ENCODE peak calls at places on chromosomes 5 and 9, in five cellular contexts. V, L, S, F and Z are unnamed samples.

GRCh38 chr5:10760033-10760975 is 730 bp downstream of the DAP start:
- DNase-seq in V (peak; percentile 69), F (peak; percentile 56), S (no peak), L (no peak), Z (no peak)

GRCh38 chr5:167634432-167634831 is 657.0 kb upstream of the WWC1 start:
- DNase-seq in L (no peak), F (no peak), S (no peak), V (peak; percentile 91), Z (no peak)

GRCh38 chr5:108430931-108431608 is 49.2 kb upstream of the FBXL17 start:
- DNase-seq in L (no peak), S (no peak), F (no peak), V (no peak), Z (no peak)

GRCh38 chr9:130833324-130833990 is 1.6 kb upstream of the ABL1 start:
- DNase-seq in V (peak; percentile 56), L (no peak), F (no peak), S (no peak), Z (no peak)

GRCh38 chr5:35884125-35884788 is 27.6 kb downstream of the IL7R start:
- DNase-seq in V (peak; percentile 76), L (no peak), S (no peak), F (no peak), Z (no peak)

GRCh38 chr9:130421154-130421801 is 23.5 kb upstream of the ASS1 start:
- DNase-seq in V (no peak), S (no peak), F (no peak), L (no peak), Z (no peak)

GRCh38 chr5:33513786-33514185 is 73.0 kb downstream of the TARS1 start:
- DNase-seq in L (no peak), V (no peak), S (no peak), F (no peak), Z (peak; percentile 12)

GRCh38 chr9:17436854-17437253 is 142.0 kb upstream of the SH3GL2 start:
- DNase-seq in V (no peak), S (no peak), F (no peak), L (no peak), Z (no peak)

GRCh38 chr9:128149001-128149701 is at the start of gene LCN2:
- DNase-seq in V (no peak), L (no peak), S (peak; percentile 52), F (peak; percentile 28), Z (no peak)

GRCh38 chr5:172778223-172778814 is 7.3 kb upstream of the DUSP1 start:
- DNase-seq in S (peak; percentile 79), F (no peak), L (no peak), V (peak; percentile 82), Z (no peak)

DNA sequence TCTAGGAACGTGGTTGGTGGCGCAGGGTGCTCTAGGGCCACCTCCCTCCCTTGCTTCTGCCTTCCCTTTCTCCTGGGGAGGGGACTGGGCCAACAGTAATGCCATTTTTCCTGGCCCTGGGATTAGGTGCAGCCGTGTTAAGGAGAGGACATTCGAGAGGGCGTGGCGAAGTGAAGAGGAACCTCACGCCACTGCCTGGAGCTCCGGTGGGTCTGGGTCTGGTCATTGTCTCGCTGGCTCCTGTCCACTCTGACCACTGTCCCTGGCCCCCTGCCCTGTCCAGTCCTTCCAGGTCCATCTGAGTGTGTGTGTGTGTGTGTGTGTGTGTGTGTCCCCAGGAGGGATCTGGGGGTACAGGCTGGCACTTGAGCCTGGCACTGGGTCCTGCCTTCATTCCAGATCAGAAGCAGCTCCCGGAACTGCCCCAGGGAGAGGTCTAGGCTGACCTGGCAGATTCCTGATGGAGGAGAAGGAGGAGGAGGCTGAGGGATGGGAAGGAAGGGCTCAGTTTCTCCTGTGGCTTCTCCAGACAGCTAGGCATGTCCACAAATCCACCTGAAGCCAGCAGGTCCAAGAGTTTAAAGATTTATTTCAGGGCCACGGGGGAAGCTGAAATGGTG is at the start of gene NDST1:
- DNase-seq in V (no peak), F (peak; percentile 58), L (no peak), S (no peak), Z (no peak)
- H3K4me1 ChIP-seq in V (peaks cover 41% of the 10 kb centered on the region), F (peaks cover 70% of the 10 kb centered on the region), L (no peaks in the 10 kb centered on the region), S (peaks cover 100% of the 10 kb centered on the region), Z (peaks cover 18% of the 10 kb centered on the region)

DNA sequence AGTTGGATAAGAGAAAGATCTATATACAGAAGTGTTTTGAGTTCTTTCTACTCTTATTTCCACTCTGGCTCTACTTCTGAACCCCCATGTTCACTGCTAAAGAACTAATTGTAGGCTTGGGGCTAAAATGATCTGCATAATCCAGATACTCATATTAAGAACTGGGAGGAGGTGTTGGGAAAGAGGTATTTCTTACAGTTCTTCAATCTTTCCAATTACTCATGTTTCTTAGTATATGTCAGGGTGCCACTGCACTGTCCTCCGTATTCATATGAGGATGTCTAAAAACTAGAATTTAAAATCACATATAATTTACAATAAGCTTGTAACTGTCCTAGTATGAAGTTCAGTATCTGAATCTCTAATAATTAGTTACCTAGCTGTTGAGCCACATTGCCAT is 12.7 kb downstream of the NIPBL start:
- DNase-seq in S (no peak), V (no peak), L (no peak), F (no peak), Z (no peak)
- H3K4me1 ChIP-seq in S (peaks cover 19% of the 10 kb centered on the region), V (no peaks in the 10 kb centered on the region), L (peaks cover 5% of the 10 kb centered on the region), F (peaks cover 10% of the 10 kb centered on the region), Z (no peaks in the 10 kb centered on the region)

GRCh38 chr5:16885635-16886365 is 50.3 kb downstream of the MYO10 start:
- DNase-seq in F (no peak), L (no peak), S (no peak), V (no peak), Z (no peak)

GRCh38 chr5:16886793-16887345 is 49.2 kb downstream of the MYO10 start:
- DNase-seq in V (no peak), L (no peak), S (no peak), F (no peak), Z (no peak)

GRCh38 chr5:16884595-16884994 is 51.5 kb downstream of the MYO10 start:
- DNase-seq in V (no peak), L (no peak), S (no peak), F (no peak), Z (no peak)

GRCh38 chr5:16888694-16889124 is 47.4 kb downstream of the MYO10 start:
- DNase-seq in L (no peak), S (no peak), V (peak; percentile 61), F (no peak), Z (no peak)

GRCh38 chr5:16886366-16886736 is 49.7 kb downstream of the MYO10 start:
- DNase-seq in V (peak; percentile 96), F (no peak), S (no peak), L (no peak), Z (no peak)
- H3K4me1 ChIP-seq in V (peaks cover 19% of the 10 kb centered on the region), F (peaks cover 9% of the 10 kb centered on the region), S (peaks cover 35% of the 10 kb centered on the region), L (no peaks in the 10 kb centered on the region), Z (no peaks in the 10 kb centered on the region)

GRCh38 chr5:14667290-14667689 is 2.8 kb downstream of the OTULIN start:
- DNase-seq in L (no peak), V (no peak), S (no peak), F (no peak), Z (no peak)
- H3K4me1 ChIP-seq in L (peaks cover 54% of the 10 kb centered on the region), V (peaks cover 4% of the 10 kb centered on the region), S (peaks cover 80% of the 10 kb centered on the region), F (peaks cover 7% of the 10 kb centered on the region), Z (peaks cover 5% of the 10 kb centered on the region)

GRCh38 chr9:121727295-121728028 is 76.0 kb downstream of the DAB2IP start:
- DNase-seq in L (no peak), F (peak; percentile 38), V (no peak), S (no peak), Z (no peak)

GRCh38 chr9:121731090-121731489 is 79.7 kb downstream of the DAB2IP start:
- DNase-seq in S (no peak), L (no peak), F (no peak), V (no peak), Z (no peak)

GRCh38 chr9:121730188-121730587 is 78.8 kb downstream of the DAB2IP start:
- DNase-seq in F (no peak), S (no peak), L (no peak), V (no peak), Z (no peak)

GRCh38 chr9:121729769-121730168 is 78.3 kb downstream of the DAB2IP start:
- DNase-seq in L (no peak), F (no peak), S (no peak), V (no peak), Z (no peak)

GRCh38 chr9:121728916-121729315 is 77.5 kb downstream of the DAB2IP start:
- DNase-seq in F (no peak), S (no peak), L (no peak), V (no peak), Z (no peak)
- H3K4me1 ChIP-seq in F (peaks cover 46% of the 10 kb centered on the region), S (peaks cover 62% of the 10 kb centered on the region), L (no peaks in the 10 kb centered on the region), V (peaks cover 10% of the 10 kb centered on the region), Z (peaks cover 53% of the 10 kb centered on the region)

GRCh38 chr5:17256839-17257238 is 39.4 kb downstream of the BASP1 start:
- DNase-seq in F (no peak), V (no peak), L (no peak), S (no peak), Z (no peak)
- H3K4me1 ChIP-seq in F (no peaks in the 10 kb centered on the region), V (peaks cover 16% of the 10 kb centered on the region), L (no peaks in the 10 kb centered on the region), S (peaks cover 10% of the 10 kb centered on the region), Z (peaks cover 8% of the 10 kb centered on the region)

DNA sequence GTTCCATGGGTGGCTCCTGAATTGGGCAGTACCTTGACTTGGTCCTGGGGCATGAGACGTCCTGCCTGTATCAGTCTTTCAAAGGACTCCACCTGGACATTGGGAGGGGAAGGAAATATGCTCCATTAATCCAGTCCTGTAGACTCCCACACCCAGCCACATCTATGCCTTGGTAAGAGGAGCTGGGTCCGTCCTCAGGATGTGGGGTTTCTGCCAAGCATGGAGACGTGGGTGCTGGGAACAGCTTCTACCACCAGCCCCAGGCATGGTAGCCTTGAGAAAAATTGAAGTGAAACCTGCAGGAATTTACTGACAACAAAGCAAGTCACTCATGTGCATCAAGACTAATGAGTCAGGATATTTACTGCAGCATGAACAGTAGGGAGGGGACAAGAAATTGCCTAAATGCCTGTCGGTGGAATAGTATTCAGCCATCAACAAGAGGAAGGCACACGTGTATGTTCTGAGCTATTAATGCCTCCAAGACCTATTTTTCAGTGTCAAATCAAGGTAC is 23.2 kb downstream of the AKNA start:
- DNase-seq in V (no peak), F (no peak), L (no peak), S (no peak), Z (no peak)
- H3K4me1 ChIP-seq in V (peaks cover 10% of the 10 kb centered on the region), F (no peaks in the 10 kb centered on the region), L (peaks cover 74% of the 10 kb centered on the region), S (peaks cover 10% of the 10 kb centered on the region), Z (peaks cover 10% of the 10 kb centered on the region)

GRCh38 chr5:148381906-148382305 is 1.9 kb upstream of the FBXO38 start:
- DNase-seq in V (no peak), S (no peak), F (no peak), L (no peak), Z (no peak)
- H3K4me1 ChIP-seq in V (peaks cover 13% of the 10 kb centered on the region), S (peaks cover 27% of the 10 kb centered on the region), F (peaks cover 3% of the 10 kb centered on the region), L (peaks cover 16% of the 10 kb centered on the region), Z (peaks cover 6% of the 10 kb centered on the region)

GRCh38 chr9:2023042-2023441 is 7.9 kb downstream of the SMARCA2 start:
- DNase-seq in S (no peak), V (no peak), F (no peak), L (no peak), Z (no peak)
- H3K4me1 ChIP-seq in S (peaks cover 100% of the 10 kb centered on the region), V (peaks cover 7% of the 10 kb centered on the region), F (peaks cover 21% of the 10 kb centered on the region), L (peaks cover 72% of the 10 kb centered on the region), Z (peaks cover 4% of the 10 kb centered on the region)